ENCODE peak calls at places on chromosomes 2 and 18, in four cellular contexts. R is ovary, B is A549, P is astrocyte of the spinal cord. A is an unnamed sample.

GRCh38 chr2:82199493-82199852 is 1894.9 kb upstream of the LRRTM1 start:
- DNase-seq in R (no peak), B (no peak), P (no peak), A (no peak)

GRCh38 chr2:135532581-135532980 is 1.3 kb downstream of the R3HDM1 start:
- DNase-seq in R (no peak), B (no peak), P (no peak), A (peak; percentile 6)

GRCh38 chr2:216556202-216556601 is 57.6 kb downstream of the RPL37A start:
- DNase-seq in R (no peak), B (no peak), P (no peak), A (no peak)

GRCh38 chr2:236217926-236218325 is 46.3 kb downstream of the ASB18 start:
- DNase-seq in R (no peak), B (no peak), P (no peak), A (no peak)

GRCh38 chr2:209648714-209649113 is 122.9 kb upstream of the UNC80 start:
- DNase-seq in R (no peak), B (no peak), P (peak; percentile 41), A (peak; percentile 53)

GRCh38 chr18:43539862-43540261 is 262.6 kb upstream of the SYT4 start:
- DNase-seq in R (no peak), B (no peak), P (no peak), A (peak; percentile 1)

GRCh38 chr2:207108440-207108839 is 57.3 kb downstream of the KLF7 start:
- DNase-seq in R (no peak), B (no peak), P (no peak), A (no peak)

GRCh38 chr2:101124684-101125366 is 26.4 kb downstream of the TBC1D8 start:
- DNase-seq in R (peak; percentile 36), B (peak; percentile 91), P (peak; percentile 66), A (peak; percentile 96)

GRCh38 chr18:57008001-57008686 is 138.7 kb upstream of the BOD1L2 start:
- DNase-seq in R (no peak), B (no peak), P (no peak), A (no peak)

GRCh38 chr2:219475697-219476604 is 22.7 kb upstream of the GMPPA start:
- DNase-seq in R (peak; percentile 81), B (peak; percentile 74), P (peak; percentile 51), A (peak; percentile 51)

GRCh38 chr18:44896817-44897216 is 216.1 kb downstream of the SETBP1 start:
- DNase-seq in R (no peak), B (no peak), P (no peak), A (no peak)

GRCh38 chr2:231928481-231928880 is 2.3 kb upstream of the NPPC start:
- DNase-seq in R (peak; percentile 3), B (no peak), P (no peak), A (no peak)

GRCh38 chr18:24432618-24433017 is 6.1 kb downstream of the IMPACT start:
- DNase-seq in R (no peak), B (no peak), P (no peak), A (no peak)

GRCh38 chr2:24824966-24825882 is 32.0 kb downstream of the CENPO start:
- DNase-seq in R (peak; percentile 4), B (peak; percentile 48), P (no peak), A (peak; percentile 36)

GRCh38 chr2:170446078-170446477 is 268.1 kb downstream of the MYO3B start:
- DNase-seq in R (no peak), B (no peak), P (no peak), A (no peak)

GRCh38 chr2:232545511-232546375 is 4.6 kb downstream of the TIGD1 start:
- DNase-seq in R (no peak), B (no peak), P (no peak), A (no peak)

GRCh38 chr2:174331731-174332606 is 2.8 kb upstream of the SP9 start:
- DNase-seq in R (no peak), B (no peak), P (no peak), A (no peak)

GRCh38 chr2:164843346-164843841 is 1.8 kb upstream of the COBLL1 start:
- DNase-seq in R (no peak), B (no peak), P (no peak), A (peak; percentile 12)

GRCh38 chr2:210460863-210461227 is 15.7 kb downstream of the LANCL1 start:
- DNase-seq in R (no peak), B (no peak), P (no peak), A (no peak)

GRCh38 chr2:37916512-37917082 is 8.5 kb upstream of the RMDN2 start:
- DNase-seq in R (peak; percentile 44), B (no peak), P (peak; percentile 95), A (peak; percentile 99)

GRCh38 chr2:25790074-25790473 is 88.2 kb downstream of the ASXL2 start:
- DNase-seq in R (no peak), B (no peak), P (no peak), A (peak; percentile 4)

GRCh38 chr2:160019374-160020098 is 42.9 kb downstream of the PLA2R1 start:
- DNase-seq in R (no peak), B (no peak), P (no peak), A (no peak)

GRCh38 chr2:160022162-160022561 is 40.3 kb downstream of the PLA2R1 start:
- DNase-seq in R (no peak), B (peak; percentile 8), P (no peak), A (peak; percentile 18)
- TF ChIP-seq CTCF in R (no peak), B (peak; percentile 36), P (peak; percentile 24), A (peak; percentile 46)

GRCh38 chr2:217903859-217904613 is 98.8 kb downstream of the TNS1 start:
- DNase-seq in R (peak; percentile 89), B (no peak), P (peak; percentile 64), A (peak; percentile 40)

GRCh38 chr2:217905906-217906305 is 96.9 kb downstream of the TNS1 start:
- DNase-seq in R (no peak), B (no peak), P (no peak), A (no peak)

GRCh38 chr2:217905395-217905794 is 97.4 kb downstream of the TNS1 start:
- DNase-seq in R (peak; percentile 41), B (no peak), P (no peak), A (no peak)

GRCh38 chr2:217903142-217903858 is 99.5 kb downstream of the TNS1 start:
- DNase-seq in R (no peak), B (no peak), P (no peak), A (no peak)

GRCh38 chr2:217904614-217904965 is 98.2 kb downstream of the TNS1 start:
- DNase-seq in R (no peak), B (no peak), P (no peak), A (no peak)
- H3K4me3 ChIP-seq in R (no peak overlapping the region), B (no peak overlapping the region), P (no peak overlapping the region), A (no peak overlapping the region)

GRCh38 chr2:8544786-8545631 is 136.8 kb upstream of the ID2 start:
- DNase-seq in R (peak; percentile 85), B (peak; percentile 43), P (peak; percentile 83), A (peak; percentile 95)
- TF ChIP-seq CTCF in R (peak; percentile 47), B (peak; percentile 30), P (peak; percentile 55), A (peak; percentile 48)

GRCh38 chr2:142914507-142915313 is 37.2 kb downstream of the KYNU start:
- DNase-seq in R (no peak), B (no peak), P (no peak), A (no peak)

GRCh38 chr2:142920579-142920978 is 43.1 kb downstream of the KYNU start:
- DNase-seq in R (no peak), B (no peak), P (no peak), A (no peak)

GRCh38 chr2:142918624-142919023 is 41.2 kb downstream of the KYNU start:
- DNase-seq in R (no peak), B (no peak), P (no peak), A (peak; percentile 16)

GRCh38 chr2:142915502-142915901 is 38.0 kb downstream of the KYNU start:
- DNase-seq in R (no peak), B (no peak), P (no peak), A (no peak)
- H3K4me3 ChIP-seq in R (no peak overlapping the region), B (no peak overlapping the region), P (no peak overlapping the region), A (no peak overlapping the region)

GRCh38 chr2:43207553-43208300 is 18.7 kb downstream of the ZFP36L2 start:
- DNase-seq in R (no peak), B (no peak), P (no peak), A (no peak)
- TF ChIP-seq CTCF in R (no peak), B (no peak), P (no peak), A (no peak)

GRCh38 chr2:64141711-64142405 is 2.4 kb downstream of the PELI1 start:
- DNase-seq in R (no peak), B (no peak), P (peak; percentile 53), A (no peak)
- H3K4me3 ChIP-seq in R (peak overlapping the region; percentile 100), B (no peak overlapping the region), P (peak overlapping the region; percentile 75), A (peak overlapping the region; percentile 19)

DNA sequence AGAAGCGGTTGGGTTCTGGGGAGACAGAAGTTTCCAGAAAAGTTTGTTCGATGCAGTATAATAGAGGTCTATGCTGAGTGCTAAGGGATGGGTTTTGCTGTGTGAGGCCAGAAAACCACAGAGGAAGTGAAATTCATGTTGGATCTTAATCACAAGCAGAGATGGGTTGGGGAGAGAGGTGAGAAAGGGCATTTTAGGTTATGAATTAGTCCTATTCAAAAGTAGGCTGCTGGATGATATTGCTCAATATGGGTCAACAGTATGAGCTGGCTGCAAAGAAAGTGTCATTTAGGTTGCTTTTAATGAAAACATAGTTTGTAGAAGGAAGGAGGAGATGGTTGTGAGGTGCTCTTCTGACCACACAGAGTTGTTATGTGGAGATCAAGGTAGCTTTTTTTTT is 118.8 kb upstream of the LHCGR start:
- DNase-seq in R (no peak), B (no peak), P (no peak), A (no peak)
- TF ChIP-seq CTCF in R (no peak), B (no peak), P (no peak), A (no peak)

GRCh38 chr18:71322201-71322600 is 1033.4 kb downstream of the SOCS6 start:
- DNase-seq in R (no peak), B (no peak), P (no peak), A (no peak)
- H3K4me3 ChIP-seq in R (no peak overlapping the region), B (no peak overlapping the region), P (no peak overlapping the region), A (no peak overlapping the region)

GRCh38 chr2:1586946-1587840 is 157.1 kb downstream of the PXDN start:
- DNase-seq in R (peak; percentile 12), B (no peak), P (no peak), A (no peak)

GRCh38 chr2:1588051-1588993 is 156.0 kb downstream of the PXDN start:
- DNase-seq in R (peak; percentile 12), B (no peak), P (no peak), A (no peak)

GRCh38 chr2:1591461-1591770 is 152.9 kb downstream of the PXDN start:
- DNase-seq in R (no peak), B (no peak), P (no peak), A (no peak)

GRCh38 chr2:1590611-1591460 is 153.5 kb downstream of the PXDN start:
- DNase-seq in R (no peak), B (no peak), P (no peak), A (no peak)

DNA sequence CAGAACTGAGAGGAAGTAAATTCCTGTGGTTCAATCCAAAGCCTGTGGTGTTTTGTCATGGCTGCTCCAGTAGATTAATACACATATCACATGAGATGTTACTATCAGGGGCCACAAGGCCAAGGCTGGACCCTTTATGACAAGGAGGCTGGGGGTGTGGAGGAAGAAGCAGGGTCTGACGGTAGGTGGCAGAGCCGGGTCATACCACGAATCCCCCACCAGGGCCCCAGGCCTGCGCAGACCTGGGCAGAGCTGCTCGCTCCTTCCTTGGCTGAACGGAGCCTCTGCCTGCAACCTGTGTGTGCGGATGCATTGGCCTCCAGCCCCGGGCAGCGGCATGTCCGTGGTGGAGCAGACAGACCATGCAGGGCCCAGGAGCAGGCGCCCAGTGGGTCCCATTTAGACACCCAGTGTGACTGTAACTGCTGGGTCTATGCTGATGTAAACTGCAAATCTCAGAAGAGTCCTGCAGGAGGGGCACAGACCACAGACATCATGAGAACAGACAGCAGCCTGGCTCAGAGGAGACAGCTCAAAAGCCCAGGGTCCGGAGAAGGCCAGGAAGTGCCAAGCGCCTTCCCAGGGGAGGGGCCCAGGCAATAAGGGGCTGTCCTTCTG is 155.2 kb downstream of the PXDN start:
- DNase-seq in R (no peak), B (no peak), P (no peak), A (no peak)
- TF ChIP-seq CTCF in R (no peak), B (no peak), P (no peak), A (no peak)

GRCh38 chr2:177393824-177394614 is 1.4 kb downstream of the AGPS start:
- DNase-seq in R (no peak), B (no peak), P (no peak), A (no peak)
- H3K4me3 ChIP-seq in R (no peak overlapping the region), B (peak overlapping the region; percentile 79), P (peak overlapping the region; percentile 60), A (peak overlapping the region; percentile 70)

A was measured in fibroblast of mammary gland.